ENCODE peak calls at places on chromosomes 4 and X, in four cellular contexts. R is CD4-positive, alpha-beta T cell; H is right lobe of liver; T is epithelial cell of esophagus. L is an unnamed sample.

GRCh38 chrX:70129811-70130210 is 3.4 kb upstream of the IGBP1 start:
- DNase-seq in H (no peak), R (no peak), T (peak; percentile 58), L (no peak)

GRCh38 chr4:2954358-2955185 is 8.6 kb downstream of the NOP14 start:
- DNase-seq in H (no peak), R (peak; percentile 51), T (no peak), L (no peak)

GRCh38 chrX:103730746-103731508 is 20.2 kb downstream of the TMEM31 start:
- DNase-seq in R (no peak), T (peak; percentile 88), H (no peak), L (no peak)

GRCh38 chrX:74220277-74220676 is 83.7 kb upstream of the ZCCHC13 start:
- DNase-seq in H (no peak), R (no peak), T (no peak), L (no peak)

GRCh38 chr4:73976217-73976616 is 5.6 kb downstream of the PF4 start:
- DNase-seq in R (no peak), H (no peak), T (no peak), L (no peak)

GRCh38 chr4:123484291-123484926 is 87.8 kb downstream of the SPRY1 start:
- DNase-seq in T (no peak), R (no peak), H (no peak), L (no peak)

GRCh38 chr4:73885570-73886230 is 16.5 kb downstream of the CXCL1 start:
- DNase-seq in R (no peak), H (no peak), T (no peak), L (no peak)

GRCh38 chr4:48081196-48081595 is 52.9 kb downstream of the TXK start:
- DNase-seq in R (no peak), T (no peak), H (no peak), L (no peak)

GRCh38 chr4:55256787-55257186 is 89.3 kb upstream of the SRD5A3 start:
- DNase-seq in H (no peak), T (no peak), R (no peak), L (no peak)

GRCh38 chr4:7206385-7206784 is 14.0 kb downstream of the SORCS2 start:
- DNase-seq in T (no peak), R (no peak), H (no peak), L (no peak)

GRCh38 chr4:61527886-61528285 is 327.8 kb downstream of the ADGRL3 start:
- DNase-seq in T (no peak), H (no peak), R (no peak), L (no peak)

GRCh38 chr4:145507636-145508035 is 26.0 kb downstream of the SMAD1 start:
- DNase-seq in H (no peak), R (no peak), T (peak; percentile 90), L (no peak)

GRCh38 chrX:152927858-152928760 is 30.2 kb downstream of the ZNF185 start:
- DNase-seq in T (no peak), H (no peak), R (no peak), L (peak; percentile 8)

GRCh38 chr4:140637836-140638235 is 69.1 kb upstream of the UCP1 start:
- DNase-seq in H (no peak), T (peak; percentile 57), R (no peak), L (peak; percentile 1)

L was measured in midbrain.